ENCODE peak calls at places on chromosome 12, in six cellular contexts. I, W, B, R, K and P are unnamed samples.

GRCh38 chr12:124898200-124898950 is 16.1 kb downstream of the UBC start:
- DNase-seq in I (no peak), W (peak; percentile 44), B (peak; percentile 53), R (peak; percentile 56), K (peak; percentile 56), P (no peak)

GRCh38 chr12:76455582-76456345 is 103.8 kb downstream of the OSBPL8 start:
- DNase-seq in I (no peak), W (no peak), B (peak; percentile 91), R (peak; percentile 63), K (no peak), P (no peak)

GRCh38 chr12:56082967-56083366 is 3.0 kb downstream of the ERBB3 start:
- DNase-seq in I (no peak), W (peak; percentile 82), B (no peak), R (peak; percentile 96), K (no peak), P (no peak)

GRCh38 chr12:2641209-2641608 is 153.6 kb upstream of the FKBP4 start:
- DNase-seq in I (no peak), W (no peak), B (peak; percentile 51), R (no peak), K (no peak), P (no peak)

GRCh38 chr12:49987620-49988303 is 15.0 kb downstream of the AQP6 start:
- DNase-seq in I (no peak), W (no peak), B (no peak), R (no peak), K (no peak), P (no peak)

GRCh38 chr12:96136129-96136528 is 58.0 kb upstream of the ELK3 start:
- DNase-seq in I (no peak), W (no peak), B (peak; percentile 70), R (no peak), K (no peak), P (no peak)

GRCh38 chr12:71303199-71303598 is 136.4 kb upstream of the LGR5 start:
- DNase-seq in I (no peak), W (no peak), B (peak; percentile 68), R (no peak), K (no peak), P (no peak)

GRCh38 chr12:121713257-121714155 is 954 bp downstream of the TMEM120B start:
- DNase-seq in I (peak; percentile 78), W (no peak), B (peak; percentile 25), R (no peak), K (no peak), P (no peak)

GRCh38 chr12:115370204-115370603 is 686.2 kb upstream of the TBX3 start:
- DNase-seq in I (no peak), W (no peak), B (no peak), R (no peak), K (no peak), P (no peak)

GRCh38 chr12:101719566-101719965 is 19.7 kb downstream of the SYCP3 start:
- DNase-seq in I (no peak), W (no peak), B (peak; percentile 48), R (no peak), K (no peak), P (no peak)

GRCh38 chr12:79776111-79776510 is 85.3 kb upstream of the PAWR start:
- DNase-seq in I (no peak), W (no peak), B (peak; percentile 64), R (no peak), K (no peak), P (no peak)

GRCh38 chr12:1873531-1874149 is 44.8 kb downstream of the CACNA2D4 start:
- DNase-seq in I (no peak), W (no peak), B (no peak), R (no peak), K (no peak), P (no peak)

GRCh38 chr12:1812650-1813302 is 7.6 kb upstream of the LRTM2 start:
- DNase-seq in I (no peak), W (no peak), B (peak; percentile 39), R (peak; percentile 69), K (no peak), P (no peak)

GRCh38 chr12:9943244-9943643 is 11.1 kb upstream of the CLEC2A start:
- DNase-seq in I (no peak), W (no peak), B (peak; percentile 8), R (no peak), K (no peak), P (no peak)

GRCh38 chr12:65164774-65165173 is 4.6 kb upstream of the LEMD3 start:
- DNase-seq in I (no peak), W (no peak), B (peak; percentile 8), R (no peak), K (no peak), P (no peak)

GRCh38 chr12:57194253-57194652 is 22.3 kb upstream of the NXPH4 start:
- DNase-seq in I (no peak), W (no peak), B (no peak), R (no peak), K (no peak), P (no peak)

GRCh38 chr12:114678718-114679117 is 5.3 kb downstream of the TBX3 start:
- DNase-seq in I (no peak), W (no peak), B (no peak), R (no peak), K (no peak), P (no peak)

GRCh38 chr12:20196767-20197166 is 171.6 kb upstream of the PDE3A start:
- DNase-seq in I (no peak), W (no peak), B (no peak), R (no peak), K (no peak), P (no peak)

GRCh38 chr12:24605466-24605865 is 343.4 kb downstream of the BCAT1 start:
- DNase-seq in I (no peak), W (no peak), B (peak; percentile 10), R (no peak), K (no peak), P (no peak)

GRCh38 chr12:54034784-54035310 is 2.0 kb downstream of the HOXC5 start:
- DNase-seq in I (peak; percentile 77), W (no peak), B (no peak), R (no peak), K (no peak), P (no peak)

GRCh38 chr12:34405286-34406227 is 383.3 kb downstream of the ALG10 start:
- DNase-seq in I (peak; percentile 69), W (no peak), B (no peak), R (no peak), K (no peak), P (no peak)

GRCh38 chr12:57233357-57234232 is 4.1 kb downstream of the SHMT2 start:
- DNase-seq in I (no peak), W (no peak), B (peak; percentile 86), R (no peak), K (no peak), P (no peak)

GRCh38 chr12:98823012-98823411 is 177.9 kb downstream of the APAF1 start:
- DNase-seq in I (no peak), W (no peak), B (no peak), R (no peak), K (no peak), P (no peak)

GRCh38 chr12:43836455-43836989 is 641 bp downstream of the TMEM117 start:
- DNase-seq in I (no peak), W (no peak), B (peak; percentile 35), R (peak; percentile 72), K (no peak), P (no peak)

GRCh38 chr12:53751336-53752191 is at the start of gene CISTR:
- DNase-seq in I (no peak), W (peak; percentile 43), B (no peak), R (no peak), K (no peak), P (no peak)